ENCODE peak calls at places on chromosome 13, in six cellular contexts. Y is aorta; A is stimulated activated CD4-positive, alpha-beta T cell treated with anti-CD3 and anti-CD28 coated beads, TNF-alpha, amount 100 ng/mL, for 4 hours; G is HS-5; L is activated CD8-positive, alpha-beta memory T cell treated with anti-CD3 and anti-CD28 coated beads for 4 hours; R is cardiac muscle cell. Z is an unnamed sample.

GRCh38 chr13:47858678-47859050 is 142.4 kb downstream of the SUCLA2 start:
- DNase-seq in Y (no peak), A (no peak), G (peak; percentile 26), L (no peak), R (peak; percentile 80), Z (no peak)

GRCh38 chr13:94569615-94570014 is 26.3 kb downstream of the TGDS start:
- DNase-seq in Y (no peak), A (no peak), G (no peak), L (no peak), R (no peak), Z (no peak)

GRCh38 chr13:109415057-109415456 is 371.3 kb downstream of the IRS2 start:
- DNase-seq in Y (no peak), A (no peak), G (no peak), L (no peak), R (no peak), Z (no peak)

GRCh38 chr13:39110518-39111097 is 72.4 kb downstream of the NHLRC3 start:
- DNase-seq in Y (no peak), A (no peak), G (no peak), L (no peak), R (no peak), Z (no peak)

GRCh38 chr13:27309967-27310598 is 39.5 kb downstream of the RASL11A start:
- DNase-seq in Y (no peak), A (no peak), G (peak; percentile 2), L (no peak), R (no peak), Z (no peak)

GRCh38 chr13:113881614-113882265 is 17.9 kb upstream of the GAS6 start:
- DNase-seq in Y (no peak), A (no peak), G (no peak), L (no peak), R (no peak), Z (no peak)

GRCh38 chr13:104086205-104086604 is 1020.0 kb upstream of the SLC10A2 start:
- DNase-seq in Y (no peak), A (no peak), G (no peak), L (no peak), R (peak; percentile 74), Z (no peak)

GRCh38 chr13:52779028-52779612 is 39.5 kb upstream of the CNMD start:
- DNase-seq in Y (no peak), A (no peak), G (no peak), L (no peak), R (no peak), Z (no peak)

GRCh38 chr13:60990032-60990733 is 425.5 kb downstream of the PCDH20 start:
- DNase-seq in Y (no peak), A (no peak), G (no peak), L (no peak), R (no peak), Z (no peak)

GRCh38 chr13:45928843-45929242 is 77.3 kb upstream of the SIAH3 start:
- DNase-seq in Y (no peak), A (no peak), G (no peak), L (no peak), R (peak; percentile 63), Z (no peak)

GRCh38 chr13:103130681-103131210 is 64.5 kb upstream of the SLC10A2 start:
- DNase-seq in Y (no peak), A (no peak), G (no peak), L (no peak), R (no peak), Z (no peak)

GRCh38 chr13:46179576-46180368 is 2.2 kb downstream of the LCP1 start:
- DNase-seq in Y (peak; percentile 85), A (peak; percentile 47), G (no peak), L (peak; percentile 64), R (no peak), Z (no peak)

GRCh38 chr13:44243198-44243852 is 130.3 kb upstream of the SERP2 start:
- DNase-seq in Y (no peak), A (no peak), G (no peak), L (no peak), R (peak; percentile 77), Z (no peak)

Z was measured in GM12892.